ENCODE peak calls at places on chromosomes 16 and 17, in four cellular contexts. N is endothelial cell of umbilical vein, W is A549, C is K562. E is an unnamed sample.

GRCh38 chr17:27158390-27158789 is 135.5 kb upstream of the WSB1 start:
- DNase-seq in N (no peak), W (no peak), C (no peak), E (no peak)

GRCh38 chr17:27968206-27968732 is 74.2 kb upstream of the NLK start:
- DNase-seq in N (no peak), W (no peak), C (peak), E (no peak)

GRCh38 chr17:4584125-4584834 is at the start of gene SMTNL2:
- DNase-seq in N (no peak), W (no peak), C (no peak), E (no peak)

GRCh38 chr17:7789131-7789530 is 44.9 kb upstream of the KDM6B start:
- DNase-seq in N (no peak), W (no peak), C (no peak), E (no peak)

GRCh38 chr17:54524501-54524900 is 376.2 kb upstream of the TOM1L1 start:
- DNase-seq in N (no peak), W (no peak), C (no peak), E (no peak)

GRCh38 chr17:5466295-5466694 is 2.5 kb downstream of the DHX33 start:
- DNase-seq in N (no peak), W (no peak), C (no peak), E (no peak)

GRCh38 chr16:15498427-15499175 is 64.2 kb downstream of the BMERB1 start:
- DNase-seq in N (no peak), W (no peak), C (no peak), E (no peak)

GRCh38 chr17:64707077-64707591 is 45.0 kb upstream of the SMURF2 start:
- DNase-seq in N (peak), W (peak), C (no peak), E (peak)

GRCh38 chr16:57043248-57043647 is 49.1 kb upstream of the CPNE2 start:
- DNase-seq in N (no peak), W (no peak), C (no peak), E (peak)

GRCh38 chr17:30947796-30948195 is 23.0 kb upstream of the RNF135 start:
- DNase-seq in N (no peak), W (no peak), C (no peak), E (no peak)

GRCh38 chr17:863880-864279 is 81.7 kb downstream of the MRM3 start:
- DNase-seq in N (no peak), W (no peak), C (no peak), E (no peak)

GRCh38 chr16:11781773-11782172 is 15.3 kb downstream of the ZC3H7A start:
- DNase-seq in N (peak), W (no peak), C (no peak), E (no peak)

GRCh38 chr16:61836804-61837398 is 199.3 kb downstream of the CDH8 start:
- DNase-seq in N (no peak), W (no peak), C (no peak), E (no peak)

GRCh38 chr16:4263504-4264436 is 9.1 kb downstream of the TFAP4 start:
- DNase-seq in N (no peak), W (peak), C (peak), E (peak)

GRCh38 chr16:81313731-81314602 is 795 bp upstream of the GAN start:
- DNase-seq in N (no peak), W (no peak), C (peak), E (no peak)

GRCh38 chr16:3829631-3830536 is 50.6 kb downstream of the CREBBP start:
- DNase-seq in N (no peak), W (no peak), C (no peak), E (no peak)

GRCh38 chr16:72845322-72846020 is 202.5 kb downstream of the ZFHX3 start:
- DNase-seq in N (no peak), W (no peak), C (no peak), E (no peak)

GRCh38 chr16:1645914-1646525 is 32.1 kb upstream of the JPT2 start:
- DNase-seq in N (no peak), W (peak), C (peak), E (peak)

GRCh38 chr17:40175928-40176327 is 1.3 kb upstream of the RAPGEFL1 start:
- DNase-seq in N (no peak), W (no peak), C (no peak), E (no peak)

GRCh38 chr17:40178660-40179059 is 1.4 kb downstream of the RAPGEFL1 start:
- DNase-seq in N (no peak), W (no peak), C (no peak), E (no peak)

GRCh38 chr17:40178021-40178601 is 841 bp downstream of the RAPGEFL1 start:
- DNase-seq in N (no peak), W (no peak), C (no peak), E (no peak)

GRCh38 chr17:40176409-40177110 is 710 bp upstream of the RAPGEFL1 start:
- DNase-seq in N (no peak), W (no peak), C (no peak), E (no peak)

GRCh38 chr17:40177275-40177874 is at the start of gene RAPGEFL1:
- DNase-seq in N (peak), W (no peak), C (peak), E (no peak)
- H3K4me3 ChIP-seq in N (peak), W (peak), C (peak), E (no peak)

DNA sequence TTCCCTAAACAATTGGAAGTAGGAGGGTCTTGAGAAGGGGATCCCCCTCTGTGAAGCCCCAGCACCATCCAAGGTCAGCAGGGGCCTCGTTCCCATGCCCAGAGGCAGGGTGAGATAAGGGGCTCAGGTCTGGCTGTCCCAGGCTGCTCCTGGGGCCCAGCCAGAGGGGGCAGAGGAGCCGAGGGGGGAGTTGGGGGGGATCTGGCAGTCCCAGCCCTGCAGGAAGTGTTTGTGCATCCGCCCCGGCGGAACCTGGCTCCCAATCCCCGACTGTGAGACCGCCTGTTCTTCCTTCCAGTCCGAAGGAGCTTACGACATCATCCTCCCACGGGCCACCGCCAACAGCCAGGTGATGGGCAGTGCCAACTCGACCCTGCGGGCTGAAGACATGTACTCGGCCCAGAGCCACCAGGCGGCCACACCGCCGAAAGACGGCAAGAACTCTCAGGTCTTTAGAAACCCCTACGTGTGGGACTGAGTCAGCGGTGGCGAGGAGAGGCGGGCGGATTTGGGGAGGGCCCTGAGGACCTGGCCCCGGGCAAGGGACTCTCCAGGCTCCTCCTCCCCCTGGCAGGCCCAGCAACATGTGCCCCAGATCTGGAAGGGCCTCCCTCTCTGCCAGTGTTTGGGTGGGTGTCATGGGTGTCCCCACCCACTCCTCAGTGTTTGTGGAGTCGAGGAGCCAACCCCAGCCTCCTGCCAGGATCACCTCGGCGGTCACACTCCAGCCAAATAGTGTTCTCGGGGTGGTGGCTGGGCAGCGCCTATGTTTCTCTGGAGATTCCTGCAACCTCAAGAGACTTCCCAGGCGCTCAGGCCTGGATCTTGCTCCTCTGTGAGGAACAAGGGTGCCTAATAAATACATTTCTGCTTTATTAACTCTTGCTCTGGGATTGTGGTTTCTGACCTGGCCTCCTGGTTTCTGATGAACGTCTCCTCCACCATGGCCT is 14.9 kb downstream of the GPRC5C start:
- DNase-seq in N (no peak), W (no peak), C (no peak), E (peak)
- TF ChIP-seq MYC in N (no peak), W (no peak), C (no peak), E (no peak)

GRCh38 chr17:19657182-19657581 is 8.6 kb downstream of the ALDH3A2 start:
- DNase-seq in N (no peak), W (no peak), C (no peak), E (no peak)

GRCh38 chr17:19660219-19660870 is 11.8 kb downstream of the ALDH3A2 start:
- DNase-seq in N (no peak), W (no peak), C (no peak), E (no peak)

GRCh38 chr17:19656336-19656735 is 7.8 kb downstream of the ALDH3A2 start:
- DNase-seq in N (no peak), W (no peak), C (no peak), E (no peak)

GRCh38 chr17:19663097-19663496 is 14.5 kb downstream of the ALDH3A2 start:
- DNase-seq in N (no peak), W (no peak), C (no peak), E (no peak)

DNA sequence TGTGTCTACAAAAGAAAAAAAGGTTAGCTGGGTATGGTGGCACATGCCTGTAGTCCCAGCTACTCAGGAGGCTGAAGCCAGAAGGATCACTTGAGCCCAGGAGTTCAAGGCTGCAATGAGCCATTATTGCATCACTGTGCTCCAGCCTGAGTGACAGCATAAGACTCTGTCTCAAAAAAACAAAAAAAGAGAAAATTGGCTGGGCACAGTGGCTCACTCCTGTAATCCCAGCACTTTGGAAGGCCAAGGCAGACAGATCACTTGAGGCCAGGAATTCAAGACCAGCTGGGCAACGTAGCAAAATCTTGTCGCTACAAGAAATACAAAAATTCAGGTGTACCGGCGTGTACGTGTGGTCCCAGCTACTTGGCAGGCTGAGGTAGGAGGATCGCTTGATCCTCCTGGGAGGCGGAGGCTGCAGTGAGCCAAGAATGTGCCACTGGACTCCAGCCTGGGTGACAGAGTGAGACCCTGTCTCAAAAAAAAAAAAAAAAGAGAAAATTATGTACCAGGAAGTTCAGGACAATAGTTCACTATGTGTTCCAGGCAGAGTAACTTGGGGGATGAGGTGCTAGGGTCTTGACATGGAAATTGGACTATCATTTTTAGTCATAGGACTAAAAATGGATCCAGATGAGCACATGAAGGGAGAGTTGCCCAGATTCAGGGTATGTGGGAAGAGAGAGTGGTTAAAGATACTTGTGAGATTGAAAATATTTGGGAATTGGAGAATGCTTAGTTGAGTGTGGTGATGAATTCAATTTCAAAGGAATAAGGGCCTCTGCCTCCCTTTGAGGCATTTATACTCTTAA is 11.0 kb downstream of the ALDH3A2 start:
- DNase-seq in N (no peak), W (no peak), C (no peak), E (no peak)
- H3K4me3 ChIP-seq in N (no peak), W (no peak), C (no peak), E (no peak)

DNA sequence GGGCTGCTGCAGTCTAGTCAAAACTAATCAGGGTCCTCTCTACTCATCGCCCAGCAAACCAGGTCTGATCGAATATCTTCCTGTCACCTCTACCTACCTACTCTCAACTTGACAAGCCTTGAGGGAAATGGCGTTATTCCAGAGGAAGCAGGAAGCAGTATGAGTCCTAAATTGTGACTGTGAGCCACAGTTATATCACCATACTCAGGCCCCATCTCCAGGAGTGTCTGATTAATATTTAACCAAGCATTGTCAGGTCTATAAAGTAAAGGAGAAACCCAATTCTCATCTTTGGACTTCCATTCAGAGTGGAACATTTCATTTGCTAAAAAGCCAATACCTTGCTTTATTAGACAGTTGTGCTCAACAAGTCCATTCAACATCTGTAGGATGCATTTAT is 17.8 kb upstream of the CLEC3A start:
- DNase-seq in N (no peak), W (no peak), C (no peak), E (no peak)
- TF ChIP-seq MYC in N (no peak), W (no peak), C (no peak), E (no peak)

DNA sequence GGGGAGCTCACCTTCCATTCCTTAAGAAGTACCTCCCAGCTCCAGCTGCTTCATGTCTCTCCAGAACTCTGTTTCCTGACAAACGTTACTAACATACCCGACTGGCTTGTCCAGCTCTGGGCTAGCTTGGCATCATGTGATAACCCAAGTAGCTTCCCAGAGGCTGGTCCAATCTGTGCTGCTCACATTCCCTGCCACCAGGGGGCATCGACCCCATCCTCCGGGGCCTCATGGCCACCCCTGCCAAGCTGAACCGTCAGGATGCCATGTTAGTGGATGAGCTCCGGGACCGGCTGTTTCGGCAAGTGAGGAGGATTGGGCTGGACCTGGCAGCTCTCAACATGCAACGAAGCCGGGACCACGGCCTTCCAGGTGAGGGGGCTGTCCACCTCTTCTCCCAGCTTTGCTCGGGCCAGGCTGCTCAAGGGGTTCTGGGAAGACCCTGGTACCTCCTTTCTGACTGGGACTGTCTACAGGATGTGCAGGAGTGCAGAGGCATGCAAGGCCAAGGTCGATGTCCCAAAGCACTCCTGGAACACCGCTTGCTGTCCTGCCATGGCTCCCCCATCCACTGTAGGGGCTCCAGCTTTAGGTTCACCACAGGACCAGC is 7.6 kb downstream of the EPX start:
- DNase-seq in N (peak), W (peak), C (peak), E (peak)
- H3K4me3 ChIP-seq in N (no peak), W (no peak), C (no peak), E (no peak)

DNA sequence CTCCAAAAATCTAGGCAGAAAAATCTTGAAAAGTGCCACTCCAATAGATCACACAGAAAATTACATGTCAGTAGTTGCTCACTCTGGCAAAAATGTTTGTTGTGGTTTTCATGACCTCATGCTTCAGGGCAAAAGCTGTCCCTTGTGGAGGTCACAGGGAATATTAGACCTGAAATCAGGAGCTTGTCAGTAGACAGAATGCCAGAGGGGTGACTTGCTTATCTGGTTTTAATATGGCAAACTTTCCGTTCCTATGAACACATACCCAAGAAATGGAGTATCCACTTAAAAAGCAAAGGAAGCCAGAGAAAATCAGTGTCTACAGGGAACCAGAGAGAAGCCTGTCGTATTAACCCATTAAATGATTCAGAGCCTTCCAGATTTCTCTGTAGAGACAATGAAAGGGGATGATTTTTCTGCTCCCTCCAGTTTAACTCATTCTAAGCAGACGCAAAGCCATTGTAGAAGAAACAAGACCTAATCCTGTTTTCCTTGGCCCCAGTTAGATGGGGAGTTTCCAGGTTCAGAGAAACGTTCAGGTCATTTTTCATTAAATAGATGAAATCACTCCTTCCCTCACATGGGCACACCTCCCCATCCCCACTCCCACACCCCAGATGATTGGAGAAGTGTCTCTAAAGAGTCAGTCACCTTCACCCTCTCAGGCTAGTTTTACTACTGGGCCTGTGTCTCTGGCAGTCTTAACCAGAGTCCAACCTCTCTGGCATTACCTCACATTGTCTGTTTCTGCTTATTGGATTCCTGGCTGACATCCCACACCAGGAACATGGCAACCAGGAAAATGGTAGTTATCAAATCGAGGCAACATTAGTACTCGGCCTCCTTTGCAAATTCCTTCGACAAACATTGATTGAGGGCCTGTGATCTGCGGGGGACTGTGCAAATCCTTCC is 6.0 kb downstream of the SOX9 start:
- DNase-seq in N (no peak), W (peak), C (no peak), E (no peak)
- TF ChIP-seq MYC in N (no peak), W (no peak), C (no peak), E (no peak)

GRCh38 chr16:23836404-23837291 is 865 bp downstream of the PRKCB start:
- DNase-seq in N (no peak), W (no peak), C (peak), E (peak)
- H3K4me3 ChIP-seq in N (no peak), W (peak), C (peak), E (peak)

DNA sequence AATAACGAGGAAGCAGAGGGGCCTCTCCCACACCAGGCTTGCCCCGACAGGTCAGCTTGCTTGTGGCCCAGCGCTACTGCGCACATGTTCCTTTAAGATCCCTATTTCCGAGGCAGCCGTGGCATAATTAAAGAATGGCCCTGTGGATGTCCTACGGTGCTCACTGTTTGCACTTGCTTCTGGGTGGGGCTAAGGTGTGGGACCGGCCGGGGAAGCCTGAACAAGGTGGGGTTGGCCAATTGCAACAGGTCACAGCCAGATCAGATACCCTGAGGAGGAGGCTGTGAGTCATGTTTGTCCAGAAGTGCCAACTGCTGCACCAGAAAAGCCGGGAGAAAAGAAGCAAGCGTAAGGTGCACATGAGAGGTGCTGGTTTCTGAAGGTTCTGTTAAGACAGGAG is 158.5 kb upstream of the CACNG5 start:
- DNase-seq in N (no peak), W (peak), C (no peak), E (no peak)
- TF ChIP-seq MYC in N (no peak), W (no peak), C (no peak), E (no peak)

DNA sequence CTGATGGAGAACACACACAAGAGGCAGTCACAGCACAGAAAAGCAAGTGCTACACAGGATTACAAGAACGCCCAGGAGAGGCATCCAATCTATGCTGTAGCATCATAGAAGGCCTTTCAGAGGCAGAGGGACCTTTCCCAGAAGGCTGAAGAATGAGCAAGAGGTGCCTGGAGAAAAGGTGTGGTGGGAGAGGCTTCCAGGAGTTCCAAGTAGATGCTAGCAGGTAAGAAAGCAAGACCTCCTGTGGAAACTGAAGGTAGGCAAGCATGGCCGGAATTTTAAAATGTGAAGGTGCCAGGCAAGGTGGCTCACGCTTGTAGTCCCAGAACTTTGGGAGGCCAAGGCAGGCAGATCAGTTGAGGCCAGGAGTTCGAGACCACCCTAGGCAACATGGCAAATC is 2.1 kb downstream of the ARHGAP17 start:
- DNase-seq in N (no peak), W (no peak), C (no peak), E (no peak)
- H3K4me3 ChIP-seq in N (peak), W (peak), C (no peak), E (no peak)